ENCODE peak calls at places on chromosomes 12 and 14, in eight cellular contexts. U, J, R, C, T, Q, W and B are unnamed samples.

GRCh38 chr12:52216107-52216506 is 16.9 kb upstream of the KRT7 start:
- DNase-seq in U (no peak), R (no peak), Q (no peak), W (peak; percentile 14), T (no peak), C (no peak), J (no peak), B (no peak)

GRCh38 chr12:93042684-93043083 is 113.6 kb upstream of the EEA1 start:
- DNase-seq in W (no peak), U (peak; percentile 54), C (peak; percentile 40), J (no peak), R (no peak), T (no peak), Q (no peak), B (no peak)

GRCh38 chr14:23577004-23577681 is 1.4 kb downstream of the JPH4 start:
- DNase-seq in C (peak; percentile 46), U (peak; percentile 18), W (no peak), Q (no peak), T (no peak), R (no peak), J (peak; percentile 42), B (no peak)

GRCh38 chr14:106879241-106879640 is 1352.9 kb downstream of the TMEM121 start:
- DNase-seq in W (peak; percentile 71), C (no peak), R (no peak), T (no peak), Q (peak; percentile 19), J (peak; percentile 27), U (no peak), B (peak; percentile 36)

GRCh38 chr12:4829793-4830162 is 79.9 kb upstream of the KCNA1 start:
- DNase-seq in Q (no peak), R (no peak), W (no peak), J (no peak), C (no peak), U (no peak), T (no peak), B (no peak)

GRCh38 chr14:68730367-68730766 is 62.5 kb downstream of the ZFP36L1 start:
- DNase-seq in J (no peak), W (no peak), U (no peak), C (no peak), T (no peak), Q (no peak), R (no peak), B (no peak)

GRCh38 chr12:111268738-111269572 is 99.9 kb downstream of the PHETA1 start:
- DNase-seq in Q (no peak), J (peak; percentile 22), C (peak; percentile 43), W (no peak), T (no peak), U (no peak), R (no peak), B (no peak)

GRCh38 chr12:62194616-62195015 is 65.6 kb upstream of the USP15 start:
- DNase-seq in R (no peak), Q (no peak), C (no peak), T (no peak), W (no peak), J (peak; percentile 60), U (no peak), B (no peak)

GRCh38 chr14:103748539-103748867 is 32.9 kb downstream of the ZFYVE21 start:
- DNase-seq in C (no peak), J (no peak), T (no peak), R (no peak), Q (no peak), U (no peak), W (no peak), B (no peak)

GRCh38 chr14:95472819-95473251 is 43.6 kb downstream of the SYNE3 start:
- DNase-seq in J (peak; percentile 49), T (no peak), U (no peak), W (no peak), C (no peak), R (peak; percentile 74), Q (no peak), B (peak; percentile 74)

GRCh38 chr12:106205208-106206069 is 42.4 kb downstream of the CKAP4 start:
- DNase-seq in T (no peak), U (no peak), R (peak; percentile 88), Q (peak; percentile 70), J (peak; percentile 16), C (peak; percentile 33), W (no peak), B (peak; percentile 84)

GRCh38 chr12:27297576-27297975 is 35.1 kb upstream of the BMAL2 start:
- DNase-seq in J (no peak), R (no peak), U (no peak), T (no peak), Q (no peak), C (no peak), W (no peak), B (no peak)

GRCh38 chr12:55728185-55728931 is 451 bp downstream of the CD63 start:
- DNase-seq in C (peak; percentile 46), W (peak; percentile 89), R (peak; percentile 91), U (peak; percentile 87), Q (peak; percentile 83), J (peak; percentile 74), T (peak; percentile 93), B (peak; percentile 94)

GRCh38 chr12:101172316-101172715 is 37.7 kb downstream of the SLC5A8 start:
- DNase-seq in Q (no peak), R (no peak), C (peak; percentile 93), T (no peak), J (peak; percentile 66), U (peak; percentile 9), W (no peak), B (peak; percentile 35)

GRCh38 chr14:91047174-91047753 is 13.2 kb downstream of the RPS6KA5 start:
- DNase-seq in W (no peak), J (no peak), Q (no peak), U (no peak), R (no peak), C (peak; percentile 49), T (no peak), B (no peak)

GRCh38 chr14:68637106-68638021 is 155.5 kb downstream of the ZFP36L1 start:
- DNase-seq in Q (no peak), W (no peak), C (no peak), J (peak; percentile 77), U (no peak), T (peak; percentile 65), R (no peak), B (no peak)

GRCh38 chr14:68552597-68552996 is 240.3 kb downstream of the ZFP36L1 start:
- DNase-seq in C (no peak), R (no peak), T (no peak), W (no peak), U (no peak), J (peak; percentile 44), Q (no peak), B (no peak)

GRCh38 chr12:120500577-120500976 is 4.7 kb downstream of the DYNLL1 start:
- DNase-seq in C (no peak), J (peak; percentile 33), U (no peak), W (no peak), R (no peak), T (no peak), Q (no peak), B (no peak)

GRCh38 chr12:109680521-109681030 is 33.0 kb upstream of the FAM222A start:
- DNase-seq in C (no peak), W (no peak), R (no peak), U (no peak), T (no peak), Q (no peak), J (no peak), B (no peak)

GRCh38 chr14:55603401-55603953 is 23.5 kb downstream of the KTN1 start:
- DNase-seq in U (no peak), Q (no peak), T (no peak), J (no peak), R (no peak), C (no peak), W (no peak), B (no peak)
- H3K4me1 ChIP-seq in U (peaks cover 29% of the 10 kb centered on the region), Q (peaks cover 48% of the 10 kb centered on the region), T (peaks cover 23% of the 10 kb centered on the region), J (peaks cover 42% of the 10 kb centered on the region), R (peaks cover 84% of the 10 kb centered on the region), C (peaks cover 3% of the 10 kb centered on the region), W (peaks cover 23% of the 10 kb centered on the region), B (peaks cover 6% of the 10 kb centered on the region)

DNA sequence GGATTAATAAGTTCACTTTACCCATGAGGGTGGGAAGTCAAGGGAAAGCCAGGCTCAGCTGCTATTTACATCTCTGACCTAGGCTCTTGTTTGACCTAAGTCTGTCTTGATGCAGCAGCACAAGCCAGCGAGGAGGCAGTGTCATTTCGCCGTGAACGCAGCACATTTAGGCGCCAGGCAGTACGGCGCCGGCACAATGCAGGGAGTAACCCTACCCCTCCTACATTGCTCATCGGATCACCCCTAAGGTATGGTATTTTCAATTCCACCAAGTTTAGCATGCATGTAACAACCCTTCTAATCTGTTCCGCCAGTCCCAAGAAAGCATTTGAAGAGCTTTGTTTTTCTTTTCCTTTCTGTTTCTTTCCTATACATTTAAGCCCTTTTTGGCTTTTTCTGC is 81.2 kb downstream of the PCNX1 start:
- DNase-seq in R (no peak), C (no peak), W (no peak), U (no peak), T (no peak), Q (no peak), J (no peak), B (no peak)
- H3K4me3 ChIP-seq in R (no peak overlapping the region), C (no peak overlapping the region), W (no peak overlapping the region), U (no peak overlapping the region), T (no peak overlapping the region), Q (no peak overlapping the region), J (no peak overlapping the region), B (no peak overlapping the region)

DNA sequence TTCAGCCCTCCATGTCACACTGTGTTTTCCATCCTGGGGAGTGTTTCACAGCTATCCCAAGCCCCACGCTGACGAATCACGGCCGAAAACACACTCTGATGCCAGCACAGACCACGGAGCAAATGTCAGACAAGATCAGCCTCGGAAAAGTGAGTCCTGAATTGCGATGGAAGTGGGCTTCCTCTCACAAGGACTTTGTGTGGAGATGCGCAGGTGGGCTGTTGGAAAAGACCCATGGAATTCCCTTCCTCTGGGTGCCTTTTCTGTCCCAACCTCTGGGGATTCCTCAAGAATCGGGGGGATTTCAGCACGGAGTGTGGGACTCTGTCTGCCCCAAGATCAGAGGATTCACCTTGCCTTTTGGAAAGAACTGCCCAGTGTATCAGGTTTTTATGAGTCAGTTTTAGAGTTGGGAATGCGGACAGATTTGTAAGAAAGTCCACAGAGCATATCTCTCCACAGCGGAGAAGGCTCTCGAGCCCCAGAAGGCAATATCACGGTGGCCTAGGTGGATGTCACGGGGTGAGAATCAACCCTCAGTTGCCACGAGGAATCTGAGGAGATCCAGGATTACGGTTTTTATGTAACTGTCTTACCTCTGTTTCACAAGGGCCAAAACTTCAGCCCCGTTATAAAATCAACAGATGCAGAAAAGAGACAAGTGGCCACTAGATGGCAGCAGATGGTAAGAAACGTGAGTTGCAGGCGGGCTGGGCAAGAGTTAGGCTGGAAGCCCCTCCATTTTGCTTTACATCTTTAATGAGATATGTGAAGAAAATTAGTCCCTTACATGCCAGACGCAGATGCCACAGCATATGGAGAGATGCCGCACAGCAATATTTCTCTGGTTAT is 201.9 kb downstream of the DAD1 start:
- DNase-seq in U (peak; percentile 90), Q (no peak), T (no peak), J (peak; percentile 80), R (no peak), C (peak; percentile 80), W (peak; percentile 50), B (peak; percentile 38)
- H3K27ac ChIP-seq in U (no peak overlapping the region), Q (no peak overlapping the region), T (peak overlapping the region; percentile 13), J (no peak overlapping the region), R (no peak overlapping the region), C (no peak overlapping the region), W (no peak overlapping the region), B (no peak overlapping the region)

DNA sequence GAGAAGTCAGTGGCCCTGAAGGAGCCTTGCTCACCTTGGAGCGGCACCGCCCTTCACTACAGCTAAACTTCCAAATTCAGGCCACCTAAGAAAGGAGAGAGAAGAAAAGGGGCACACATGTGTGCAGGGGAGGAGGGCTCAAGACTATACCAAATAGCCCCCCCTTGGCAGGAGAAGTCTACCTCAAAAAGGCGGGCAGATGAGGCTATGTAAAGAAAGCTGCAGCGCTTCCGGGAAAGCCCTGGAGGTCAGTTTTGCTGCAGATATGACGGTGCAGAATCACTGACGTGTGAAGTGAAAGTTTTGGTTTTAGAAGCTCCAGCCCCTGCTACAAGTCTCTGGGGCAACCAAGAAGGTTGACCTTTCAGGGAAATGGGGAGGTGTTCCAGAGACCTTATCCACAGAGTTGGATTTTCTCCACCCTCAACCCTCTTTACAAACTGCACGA is 48.2 kb upstream of the PNMA1 start:
- DNase-seq in C (no peak), Q (no peak), J (no peak), W (no peak), R (no peak), T (no peak), U (peak; percentile 42), B (no peak)
- H3K4me1 ChIP-seq in C (peaks cover 1% of the 10 kb centered on the region), Q (peaks cover 84% of the 10 kb centered on the region), J (peaks cover 16% of the 10 kb centered on the region), W (peaks cover 88% of the 10 kb centered on the region), R (peaks cover 86% of the 10 kb centered on the region), T (peaks cover 45% of the 10 kb centered on the region), U (peaks cover 57% of the 10 kb centered on the region), B (peaks cover 40% of the 10 kb centered on the region)